ENCODE peak calls at places on chromosome 4, in four cellular contexts. X is GM12878, B is endothelial cell of umbilical vein, C is K562. P is an unnamed sample.

GRCh38 chr4:82230310-82230709 is 143.5 kb downstream of the HNRNPD start:
- DNase-seq in X (no peak), B (no peak), C (no peak), P (no peak)

GRCh38 chr4:18695733-18696527 is 674.4 kb upstream of the LCORL start:
- DNase-seq in X (no peak), B (no peak), C (no peak), P (no peak)

GRCh38 chr4:156291317-156291716 is 337.7 kb upstream of the CTSO start:
- DNase-seq in C (no peak), X (no peak), B (no peak), P (peak)

GRCh38 chr4:15004701-15005301 is 2.5 kb downstream of the CPEB2 start:
- DNase-seq in B (peak), C (peak), X (no peak), P (peak)

GRCh38 chr4:99159699-99160098 is 15.6 kb upstream of the ADH4 start:
- DNase-seq in B (no peak), X (no peak), C (no peak), P (no peak)

GRCh38 chr4:71713611-71714203 is 70.2 kb downstream of the GC start:
- DNase-seq in B (peak), X (no peak), C (peak), P (peak)

GRCh38 chr4:158750379-158750778 is 18.4 kb upstream of the FNIP2 start:
- DNase-seq in B (no peak), X (no peak), C (no peak), P (peak)

GRCh38 chr4:103994059-103994458 is 274.3 kb upstream of the TACR3 start:
- DNase-seq in X (no peak), C (no peak), B (no peak), P (no peak)

GRCh38 chr4:107654694-107655093 is 65.3 kb downstream of the PAPSS1 start:
- DNase-seq in C (no peak), X (no peak), B (no peak), P (no peak)

GRCh38 chr4:3043272-3044020 is 30.9 kb downstream of the HTT-AS start:
- DNase-seq in C (no peak), B (no peak), X (no peak), P (no peak)

GRCh38 chr4:38179690-38180299 is 219.6 kb downstream of the PTTG2 start:
- DNase-seq in C (peak), X (peak), B (peak), P (peak)

GRCh38 chr4:25702848-25703247 is 47.2 kb downstream of the SLC34A2 start:
- DNase-seq in B (no peak), X (no peak), C (no peak), P (peak)

GRCh38 chr4:67973608-67974007 is 10.3 kb upstream of the TMPRSS11A start:
- DNase-seq in B (no peak), X (no peak), C (no peak), P (no peak)

GRCh38 chr4:103904126-103904525 is 184.3 kb upstream of the TACR3 start:
- DNase-seq in B (no peak), X (no peak), C (no peak), P (no peak)

GRCh38 chr4:3417448-3417847 is 24.3 kb upstream of the HGFAC start:
- DNase-seq in B (no peak), X (no peak), C (no peak), P (no peak)

GRCh38 chr4:41477200-41477910 is 60.6 kb upstream of the LIMCH1 start:
- DNase-seq in B (no peak), C (no peak), X (no peak), P (no peak)

GRCh38 chr4:37454263-37454800 is 209.8 kb downstream of the NWD2 start:
- DNase-seq in X (no peak), B (no peak), C (no peak), P (no peak)

GRCh38 chr4:188819243-188819642 is 680.0 kb downstream of the TRIML1 start:
- DNase-seq in B (no peak), X (no peak), C (no peak), P (peak)

GRCh38 chr4:17517664-17518063 is 2.7 kb downstream of the CLRN2 start:
- DNase-seq in X (no peak), B (no peak), C (no peak), P (no peak)

GRCh38 chr4:22129454-22130075 is 181.0 kb upstream of the KCNIP4 start:
- DNase-seq in X (no peak), B (no peak), C (peak), P (peak)

GRCh38 chr4:24890561-24890960 is 22.3 kb downstream of the CCDC149 start:
- DNase-seq in B (no peak), C (no peak), X (no peak), P (no peak)

DNA sequence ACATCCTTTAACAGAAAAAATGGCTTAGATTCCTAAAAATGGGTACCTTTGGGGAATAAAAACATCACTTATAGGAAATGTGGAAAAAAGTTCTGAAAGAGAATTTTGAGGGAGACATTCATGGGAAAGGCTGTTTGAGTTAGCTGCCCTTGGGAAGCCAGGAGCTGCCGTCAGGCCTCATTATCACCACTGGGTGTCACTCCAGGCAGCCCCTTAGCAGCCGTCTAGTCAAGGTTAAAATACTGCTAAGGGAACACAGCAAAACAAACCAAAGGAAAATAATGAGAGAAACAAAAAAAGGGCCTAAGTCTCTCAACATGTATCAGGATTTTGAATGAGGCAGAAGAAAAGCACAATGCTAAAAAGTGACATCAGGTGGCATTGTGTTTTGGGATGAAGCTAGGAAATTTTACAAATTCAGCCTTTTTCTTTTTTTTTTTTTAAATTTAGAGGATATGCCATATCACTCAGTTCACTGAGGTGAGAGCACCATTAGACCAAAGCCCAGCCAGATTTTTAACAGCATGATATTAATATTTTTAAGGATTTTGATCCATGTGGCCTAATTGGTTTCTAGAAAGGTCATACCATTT is 235.3 kb downstream of the GPAT3 start:
- DNase-seq in B (peak), C (peak), X (no peak), P (peak)
- TF ChIP-seq FOS in B (no peak), C (no peak), X (no peak), P (no peak)

GRCh38 chr4:7828011-7828720 is 111.5 kb downstream of the AFAP1 start:
- DNase-seq in X (no peak), C (no peak), B (peak), P (peak)
- TF ChIP-seq FOS in X (no peak), C (no peak), B (peak), P (peak)

GRCh38 chr4:86117781-86118302 is 242.0 kb downstream of the MAPK10 start:
- DNase-seq in X (no peak), C (no peak), B (no peak), P (peak)
- TF ChIP-seq FOS in X (no peak), C (no peak), B (no peak), P (no peak)

DNA sequence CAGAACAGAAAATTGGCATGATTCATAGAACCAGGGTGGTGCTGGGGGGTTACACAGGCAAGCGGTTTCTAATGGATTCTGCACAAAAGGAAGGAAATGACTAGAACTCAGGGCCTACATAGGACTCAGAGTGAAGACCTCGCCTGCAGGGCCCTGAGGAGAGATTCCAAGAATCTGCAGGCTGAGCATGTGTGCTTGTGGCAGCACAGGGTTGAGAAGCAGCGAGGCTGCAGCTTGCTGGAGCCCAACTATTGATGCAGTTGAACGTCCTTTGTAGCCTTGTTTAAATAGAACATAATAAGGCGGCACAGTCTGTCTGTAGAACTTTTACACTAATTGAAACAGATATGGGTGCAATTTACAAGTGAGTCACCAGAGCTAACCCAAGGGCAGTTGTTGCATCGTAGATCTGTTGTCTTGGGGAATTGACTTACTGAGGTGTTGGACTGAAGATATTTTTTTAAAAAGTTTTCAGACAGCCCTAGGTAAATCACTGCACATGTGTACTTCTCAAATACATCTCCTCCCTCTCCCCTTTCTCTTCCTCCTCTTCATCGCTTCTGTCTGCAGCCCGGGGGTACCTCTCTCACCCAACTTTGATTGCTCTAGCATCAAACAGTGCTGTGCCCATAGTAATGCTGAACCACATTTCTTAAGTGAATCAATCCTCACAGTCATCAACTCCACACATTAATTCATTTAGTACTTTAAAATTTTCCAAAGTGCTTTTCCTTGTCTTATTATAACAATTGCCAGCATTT is 58.3 kb downstream of the RHOH start:
- DNase-seq in C (no peak), B (peak), X (no peak), P (peak)
- TF ChIP-seq FOS in C (no peak), B (peak), X (no peak), P (peak)

GRCh38 chr4:48342559-48342878 is 1.2 kb downstream of the SLAIN2 start:
- DNase-seq in B (peak), X (no peak), C (no peak), P (no peak)
- TF ChIP-seq FOS in B (no peak), X (no peak), C (no peak), P (no peak)

GRCh38 chr4:174362340-174362739 is 78.6 kb downstream of the CEP44 start:
- DNase-seq in C (no peak), X (no peak), B (no peak), P (no peak)
- TF ChIP-seq FOS in C (no peak), X (no peak), B (no peak), P (no peak)

DNA sequence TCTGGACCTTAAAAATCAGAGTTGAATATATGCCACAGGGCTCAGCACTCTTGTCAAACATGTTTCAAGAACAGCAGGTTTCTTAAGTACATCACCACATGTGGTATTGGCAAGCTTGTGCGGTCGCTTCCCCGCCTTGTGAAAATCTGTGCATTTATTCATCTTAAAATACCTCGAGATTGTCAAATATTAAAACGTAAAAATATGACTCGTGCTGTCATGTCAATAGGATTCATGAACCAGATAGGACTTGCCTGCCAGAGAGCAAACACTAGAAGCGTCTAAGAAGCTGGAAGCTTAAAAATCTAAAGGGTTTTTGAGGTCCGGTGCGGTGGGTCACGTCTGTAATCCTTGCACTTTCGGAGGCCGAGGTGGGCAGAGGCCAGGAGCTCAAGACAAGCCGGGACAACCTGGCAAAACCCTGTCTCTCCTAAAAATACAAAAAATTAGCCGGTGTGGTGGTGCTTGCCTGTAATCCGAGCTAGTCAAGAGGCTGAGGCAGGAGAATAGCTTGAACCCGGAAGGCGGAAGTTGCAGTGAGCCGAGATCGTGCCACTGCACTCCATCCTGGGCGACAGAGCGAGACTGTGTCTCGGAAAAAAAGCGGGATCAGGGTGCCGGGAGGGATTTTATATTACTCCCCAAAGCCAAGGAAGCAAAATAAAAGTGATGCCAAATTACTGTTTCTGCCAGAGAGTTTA is 40.2 kb upstream of the TMEM154 start:
- DNase-seq in B (no peak), X (no peak), C (no peak), P (no peak)
- TF ChIP-seq FOS in B (no peak), X (no peak), C (no peak), P (no peak)

DNA sequence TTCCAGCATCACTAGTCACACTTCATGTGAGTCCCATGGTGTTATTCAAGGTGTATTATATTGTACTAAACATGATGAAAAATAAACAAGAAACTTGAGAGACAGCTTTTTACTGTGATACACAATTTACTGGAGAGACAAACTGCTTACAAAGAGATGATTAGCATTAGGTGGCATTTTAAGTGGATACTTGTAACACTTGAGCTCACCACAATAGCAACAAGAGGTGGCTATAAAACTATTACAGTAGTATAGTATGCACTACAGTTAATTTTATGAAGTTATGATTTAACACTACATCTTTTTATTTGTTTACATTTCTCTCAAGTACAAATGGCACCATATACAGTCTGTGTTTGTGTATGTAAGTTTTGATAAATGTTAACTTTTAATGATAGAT is 246.6 kb downstream of the PARM1 start:
- DNase-seq in X (no peak), C (no peak), B (no peak), P (no peak)
- TF ChIP-seq FOS in X (no peak), C (no peak), B (no peak), P (no peak)

GRCh38 chr4:76703123-76703490 is 194.8 kb downstream of the SOWAHB start:
- DNase-seq in B (no peak), C (no peak), X (no peak), P (no peak)

GRCh38 chr4:76702440-76703122 is 195.4 kb downstream of the SOWAHB start:
- DNase-seq in B (no peak), X (no peak), C (no peak), P (no peak)

GRCh38 chr4:76703676-76704075 is 194.3 kb downstream of the SOWAHB start:
- DNase-seq in B (no peak), X (no peak), C (no peak), P (no peak)

GRCh38 chr4:76705497-76705896 is 192.4 kb downstream of the SOWAHB start:
- DNase-seq in B (no peak), C (no peak), X (no peak), P (peak)

DNA sequence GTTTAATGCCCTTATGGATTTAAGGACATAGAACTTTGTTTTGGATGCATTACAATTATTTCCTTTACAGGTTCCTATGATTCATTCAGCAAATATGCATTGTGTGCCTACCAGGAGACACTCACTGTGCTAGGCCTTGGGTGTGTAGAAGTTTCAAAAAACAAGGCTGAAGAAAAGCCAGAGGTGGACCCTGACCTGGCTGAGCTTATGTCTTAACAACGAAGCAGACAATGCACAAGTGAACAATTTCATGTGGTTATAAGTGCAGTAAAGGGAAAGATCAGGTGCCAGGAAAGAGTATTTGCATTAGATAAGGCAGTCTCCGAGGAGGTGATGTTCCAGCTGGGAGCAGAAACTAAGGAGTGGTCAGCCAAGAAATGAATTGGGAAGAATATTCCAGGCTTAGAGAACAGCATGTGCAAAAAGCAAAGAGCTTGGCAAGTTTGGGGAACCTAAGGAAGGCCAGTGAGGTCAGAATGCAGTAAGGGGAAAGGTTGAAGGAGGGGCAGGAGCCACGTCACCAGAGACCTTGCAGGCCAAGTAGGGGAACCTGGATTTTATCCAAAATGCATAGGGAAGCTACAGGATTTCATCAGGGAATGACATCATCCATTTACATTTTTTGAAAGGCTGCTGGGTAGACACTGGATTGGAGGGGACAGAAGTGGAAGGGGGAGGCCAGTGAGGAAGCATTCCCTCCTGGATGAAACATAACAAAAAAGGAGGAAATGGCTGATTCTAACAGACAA is 193.6 kb downstream of the SOWAHB start:
- DNase-seq in C (no peak), X (no peak), B (peak), P (peak)
- TF ChIP-seq FOS in C (no peak), X (no peak), B (peak), P (no peak)

DNA sequence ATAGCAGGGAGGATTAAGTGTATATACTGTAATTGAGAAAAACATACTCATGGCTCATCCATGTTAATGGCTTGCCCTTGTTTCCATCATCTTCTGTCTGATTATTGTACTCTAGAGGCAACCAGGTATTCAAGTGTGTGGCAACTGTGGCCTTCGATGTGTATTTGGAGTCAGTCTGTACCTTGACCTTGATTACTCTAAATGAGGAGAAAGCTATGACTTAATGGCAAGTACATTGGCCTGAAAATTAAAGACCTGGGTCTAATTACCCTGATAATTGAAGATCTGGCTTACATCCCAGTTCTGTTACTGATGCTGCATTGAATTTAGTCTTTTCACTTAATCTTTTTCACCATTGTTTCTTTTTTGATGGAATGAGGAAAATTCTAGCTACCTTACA is 409.2 kb downstream of the CCSER1 start:
- DNase-seq in B (no peak), X (no peak), C (no peak), P (no peak)
- TF ChIP-seq FOS in B (no peak), X (no peak), C (no peak), P (no peak)